ENCODE peak calls at places on chromosomes 3 and 15, in six cellular contexts. D is H9, L is IMR-90, P is mesenchymal stem cell, Y is neuronal stem cell, I is H1. O is an unnamed sample.

GRCh38 chr3:155026999-155027591 is 53.0 kb upstream of the MME start:
- DNase-seq in D (no peak), L (peak; percentile 39), P (peak; percentile 63), Y (no peak), I (no peak), O (peak; percentile 54)

GRCh38 chr3:56985460-56986327 is 74.8 kb upstream of the SPATA12 start:
- DNase-seq in D (no peak), L (peak; percentile 38), P (peak; percentile 34), Y (no peak), I (no peak), O (no peak)

GRCh38 chr15:77186518-77187095 is 115.7 kb upstream of the TSPAN3 start:
- DNase-seq in D (no peak), L (peak; percentile 47), P (peak; percentile 45), Y (no peak), I (no peak), O (peak; percentile 32)

GRCh38 chr3:46934508-46935167 is 41.9 kb downstream of the CCDC12 start:
- DNase-seq in D (no peak), L (no peak), P (peak; percentile 61), Y (no peak), I (no peak), O (no peak)

GRCh38 chr3:153628591-153628990 is 466.6 kb downstream of the RAP2B start:
- DNase-seq in D (no peak), L (no peak), P (no peak), Y (no peak), I (no peak), O (no peak)

GRCh38 chr15:99014803-99015676 is 7.4 kb upstream of the PGPEP1L start:
- DNase-seq in D (peak; percentile 84), L (peak; percentile 72), P (peak; percentile 78), Y (peak; percentile 78), I (peak; percentile 49), O (peak; percentile 87)

GRCh38 chr3:55935241-55935640 is 448.1 kb upstream of the WNT5A start:
- DNase-seq in D (no peak), L (no peak), P (no peak), Y (no peak), I (no peak), O (no peak)

GRCh38 chr3:125643127-125643526 is 47.8 kb upstream of the OSBPL11 start:
- DNase-seq in D (no peak), L (no peak), P (no peak), Y (no peak), I (no peak), O (no peak)

GRCh38 chr3:102132370-102132769 is 283.1 kb downstream of the NFKBIZ start:
- DNase-seq in D (no peak), L (no peak), P (peak; percentile 7), Y (no peak), I (no peak), O (no peak)

GRCh38 chr3:50365080-50365841 is 5.9 kb upstream of the TMEM115 start:
- DNase-seq in D (peak; percentile 97), L (peak; percentile 49), P (peak; percentile 66), Y (peak; percentile 72), I (peak; percentile 78), O (peak; percentile 93)

GRCh38 chr15:90062729-90063684 is 39.3 kb downstream of the IDH2 start:
- DNase-seq in D (no peak), L (no peak), P (no peak), Y (no peak), I (no peak), O (no peak)

GRCh38 chr15:27490867-27491595 is 520.0 kb downstream of the GABRG3 start:
- DNase-seq in D (no peak), L (no peak), P (no peak), Y (no peak), I (no peak), O (peak; percentile 50)

GRCh38 chr3:4906107-4906621 is 73.1 kb upstream of the BHLHE40 start:
- DNase-seq in D (no peak), L (peak; percentile 36), P (peak; percentile 22), Y (no peak), I (no peak), O (peak; percentile 55)

GRCh38 chr3:165744025-165744424 is 93.2 kb downstream of the BCHE start:
- DNase-seq in D (no peak), L (no peak), P (no peak), Y (no peak), I (no peak), O (no peak)

GRCh38 chr3:22297436-22297835 is 546.4 kb upstream of the ZNF385D start:
- DNase-seq in D (no peak), L (no peak), P (no peak), Y (no peak), I (no peak), O (no peak)

GRCh38 chr3:102225407-102226132 is 209.2 kb upstream of the ZPLD1 start:
- DNase-seq in D (no peak), L (peak; percentile 86), P (peak; percentile 77), Y (peak; percentile 21), I (no peak), O (peak; percentile 78)

GRCh38 chr3:138862924-138863775 is 28.4 kb upstream of the PIK3CB start:
- DNase-seq in D (peak; percentile 57), L (peak; percentile 76), P (peak; percentile 60), Y (no peak), I (no peak), O (peak; percentile 90)
- H2BK15ac ChIP-seq in D (no peak overlapping the region), L (no peak overlapping the region), P (no peak overlapping the region), Y (no peak overlapping the region), I (peak overlapping the region; percentile 61), O (no peak overlapping the region)

DNA sequence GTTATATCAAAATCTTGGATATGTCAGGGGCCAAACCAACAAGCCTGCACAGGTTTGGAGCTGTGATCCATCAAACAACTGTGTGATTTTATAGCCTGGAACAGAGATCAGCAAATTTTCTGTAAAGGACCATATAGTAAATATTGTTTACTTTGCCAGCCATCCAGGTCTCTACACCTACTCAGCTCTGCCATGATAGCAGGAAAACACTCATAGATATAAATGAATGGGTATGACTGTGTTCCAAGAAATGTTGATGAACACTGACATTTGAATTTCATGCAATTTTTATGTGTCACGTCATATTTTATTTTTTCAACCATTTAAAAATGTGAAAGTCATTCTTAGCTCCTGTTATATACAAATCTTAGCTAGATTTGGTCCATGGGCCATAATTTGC is 6.3 kb downstream of the ATXN7 start:
- DNase-seq in D (no peak), L (no peak), P (no peak), Y (no peak), I (no peak), O (no peak)
- H2BK15ac ChIP-seq in D (no peak overlapping the region), L (no peak overlapping the region), P (no peak overlapping the region), Y (no peak overlapping the region), I (no peak overlapping the region), O (no peak overlapping the region)

DNA sequence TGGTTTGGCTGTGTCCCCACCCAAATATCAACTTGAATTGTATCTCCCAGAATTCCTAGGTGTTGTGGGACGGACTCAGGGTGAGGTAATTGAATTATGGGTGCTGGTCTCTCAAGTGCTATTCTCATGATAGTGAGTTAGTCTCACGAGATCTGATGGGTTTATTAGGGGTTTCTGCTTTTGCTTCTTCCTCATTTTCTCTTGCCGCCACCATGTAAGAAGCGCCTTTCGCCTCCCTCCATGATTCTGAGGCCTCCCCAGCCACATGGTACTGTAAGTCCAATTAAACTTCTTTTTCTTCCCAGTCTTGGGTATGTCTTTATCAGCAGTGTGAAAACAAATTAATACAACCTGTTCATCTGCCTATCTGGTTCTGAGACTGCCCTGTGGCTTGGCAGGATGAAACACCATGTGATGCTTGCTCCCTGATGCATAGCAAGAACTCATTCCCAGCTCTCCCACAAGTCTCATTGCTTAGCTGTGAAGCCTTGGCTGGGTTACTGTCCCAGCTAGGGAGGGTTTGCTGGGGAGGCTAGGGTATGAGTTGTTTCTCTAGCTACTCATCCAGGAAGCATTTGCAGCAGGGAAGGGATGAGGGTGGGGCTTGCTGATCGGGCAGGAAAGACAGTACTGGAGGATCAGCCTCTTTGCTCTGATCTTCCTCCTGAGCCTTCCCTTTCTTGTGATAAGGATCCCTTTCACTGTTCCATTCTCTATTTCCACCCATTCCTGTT is 3.7 kb upstream of the SQOR start:
- DNase-seq in D (no peak), L (peak; percentile 94), P (peak; percentile 68), Y (no peak), I (no peak), O (peak; percentile 22)
- H2BK15ac ChIP-seq in D (no peak overlapping the region), L (peak overlapping the region; percentile 94), P (no peak overlapping the region), Y (no peak overlapping the region), I (no peak overlapping the region), O (no peak overlapping the region)

DNA sequence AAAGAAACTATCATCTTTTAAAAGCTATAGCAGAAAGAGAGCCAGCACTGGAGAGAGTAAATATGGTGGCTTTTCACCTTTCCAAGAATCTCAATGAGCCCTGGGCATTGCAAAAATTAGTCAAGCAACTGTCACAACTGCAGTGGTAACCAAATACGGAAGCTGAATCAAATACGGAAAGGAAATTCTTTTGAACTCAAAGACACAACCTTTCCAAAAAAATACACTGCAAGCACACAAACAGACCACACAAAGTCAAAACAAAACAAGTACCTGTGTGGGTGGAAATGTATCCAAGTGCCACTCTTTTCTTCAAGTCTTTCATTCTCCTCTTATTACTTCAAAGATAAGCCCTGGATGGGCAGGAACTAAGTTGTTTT is 17.6 kb downstream of the VGLL4 start:
- DNase-seq in D (no peak), L (no peak), P (no peak), Y (no peak), I (no peak), O (no peak)
- H2BK15ac ChIP-seq in D (no peak overlapping the region), L (no peak overlapping the region), P (no peak overlapping the region), Y (no peak overlapping the region), I (no peak overlapping the region), O (no peak overlapping the region)

DNA sequence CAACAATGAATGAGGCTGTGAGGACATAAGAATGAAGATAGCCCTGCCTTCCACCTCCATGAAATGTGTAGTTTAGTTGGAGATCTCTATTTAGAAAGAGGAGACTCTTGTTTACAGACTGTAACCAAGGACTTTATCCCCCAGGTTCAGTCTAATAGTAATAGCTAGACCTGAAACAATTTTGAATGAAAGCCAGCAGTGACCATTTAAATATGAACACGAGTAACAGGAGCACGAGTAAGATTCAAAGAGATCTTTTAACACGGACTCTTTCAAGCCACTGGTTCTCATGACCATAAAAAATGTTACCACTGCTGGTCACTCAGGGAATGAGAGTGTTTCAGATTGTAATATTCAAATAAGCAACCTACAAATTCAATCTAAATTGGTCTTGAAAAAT is 123.1 kb downstream of the FMN1 start:
- DNase-seq in D (no peak), L (peak; percentile 24), P (no peak), Y (no peak), I (no peak), O (no peak)
- H2BK15ac ChIP-seq in D (no peak overlapping the region), L (no peak overlapping the region), P (no peak overlapping the region), Y (no peak overlapping the region), I (no peak overlapping the region), O (no peak overlapping the region)